ENCODE peak calls at places on chromosomes 1 and 21, in seven cellular contexts. G, B, X, W, Z, O and A are unnamed samples.

GRCh38 chr1:201877877-201878339 is 10.8 kb upstream of the SHISA4 start:
- DNase-seq in O (no peak), X (peak), Z (no peak), W (peak), B (peak), G (peak), A (peak)

GRCh38 chr1:153572569-153573015 is 6.9 kb upstream of the S100A2 start:
- DNase-seq in O (peak), X (peak), W (peak), B (peak), G (peak), Z (no peak), A (peak)

GRCh38 chr1:100354971-100355394 is 2.7 kb downstream of the CDC14A start:
- DNase-seq in Z (no peak), W (peak), B (peak), G (no peak), X (peak), O (no peak), A (peak)

GRCh38 chr1:193729429-193729828 is 543.0 kb upstream of the B3GALT2 start:
- DNase-seq in B (no peak), W (peak), O (no peak), Z (no peak), G (no peak), X (peak), A (peak)

GRCh38 chr1:31577515-31578191 is 1.3 kb downstream of the TINAGL1 start:
- DNase-seq in G (peak), Z (no peak), B (peak), X (peak), W (peak), O (peak), A (peak)

GRCh38 chr1:156691216-156691615 is 14.0 kb upstream of the NES start:
- DNase-seq in Z (no peak), G (no peak), W (no peak), O (no peak), X (no peak), B (no peak), A (no peak)

GRCh38 chr21:37430184-37430821 is 63.7 kb downstream of the DYRK1A start:
- DNase-seq in W (no peak), Z (no peak), G (no peak), B (no peak), X (no peak), O (no peak), A (no peak)

GRCh38 chr1:205056188-205056611 is 13.2 kb downstream of the CNTN2 start:
- DNase-seq in X (no peak), O (no peak), Z (no peak), B (no peak), W (no peak), G (no peak), A (no peak)

GRCh38 chr1:52191395-52191965 is 49.6 kb downstream of the ZFYVE9 start:
- DNase-seq in G (no peak), W (no peak), X (peak), Z (no peak), O (no peak), B (no peak), A (no peak)

GRCh38 chr1:36846366-36846765 is 187.9 kb downstream of the GRIK3 start:
- DNase-seq in B (no peak), O (no peak), W (no peak), Z (no peak), G (no peak), X (no peak), A (no peak)

GRCh38 chr1:9437931-9438330 is 101.3 kb upstream of the SLC25A33 start:
- DNase-seq in Z (peak), B (peak), W (no peak), G (no peak), O (peak), X (peak), A (peak)

GRCh38 chr1:83704350-83704749 is 294.6 kb downstream of the TTLL7 start:
- DNase-seq in Z (no peak), X (no peak), O (no peak), W (no peak), G (no peak), B (no peak), A (no peak)

GRCh38 chr1:8862528-8862927 is 16.0 kb downstream of the ENO1 start:
- DNase-seq in W (peak), O (no peak), B (no peak), G (no peak), Z (no peak), X (no peak), A (peak)

GRCh38 chr1:185314416-185314815 is 2.6 kb downstream of the IVNS1ABP start:
- DNase-seq in Z (no peak), G (no peak), X (no peak), B (no peak), W (peak), O (no peak), A (peak)

GRCh38 chr1:151653397-151653796 is 41.5 kb downstream of the SNX27 start:
- DNase-seq in G (peak), Z (no peak), W (no peak), X (peak), B (peak), O (no peak), A (peak)

GRCh38 chr1:243996223-243996622 is 54.9 kb upstream of the ZBTB18 start:
- DNase-seq in X (no peak), Z (no peak), B (no peak), G (no peak), W (peak), O (no peak), A (no peak)

GRCh38 chr1:6260961-6261614 is at the start of gene GPR153:
- DNase-seq in Z (peak), X (peak), B (no peak), G (no peak), W (peak), O (peak), A (peak)

GRCh38 chr1:162327144-162327790 is 49.4 kb downstream of the SPATA46 start:
- DNase-seq in B (peak), X (no peak), G (no peak), Z (no peak), O (no peak), W (no peak), A (no peak)

GRCh38 chr1:27609618-27610240 is 5.8 kb upstream of the AHDC1 start:
- DNase-seq in B (no peak), O (no peak), W (no peak), Z (no peak), X (no peak), G (no peak), A (no peak)

GRCh38 chr1:184291701-184292100 is 95.1 kb upstream of the C1orf21 start:
- DNase-seq in G (no peak), O (no peak), Z (no peak), W (no peak), X (no peak), B (no peak), A (no peak)

GRCh38 chr1:201359873-201360210 is 17.6 kb downstream of the TNNT2 start:
- DNase-seq in O (no peak), B (no peak), W (no peak), Z (peak), G (no peak), X (no peak), A (no peak)

GRCh38 chr1:205648212-205648910 is 16.6 kb upstream of the ELK4 start:
- DNase-seq in B (no peak), X (no peak), W (no peak), G (no peak), Z (no peak), O (no peak), A (peak)

GRCh38 chr1:246492611-246493245 is 14.4 kb downstream of the SMYD3 start:
- DNase-seq in Z (no peak), G (peak), O (no peak), W (peak), B (peak), X (peak), A (peak)

GRCh38 chr1:193190096-193190744 is 3.8 kb upstream of the B3GALT2 start:
- DNase-seq in G (no peak), Z (no peak), O (no peak), W (peak), B (peak), X (peak), A (peak)

GRCh38 chr1:58917436-58917835 is 133.6 kb upstream of the JUN start:
- DNase-seq in G (no peak), B (no peak), X (no peak), Z (no peak), O (no peak), W (no peak), A (no peak)

GRCh38 chr1:245652660-245653427 is 498.1 kb downstream of the KIF26B start:
- DNase-seq in Z (no peak), B (no peak), X (no peak), O (no peak), G (no peak), W (no peak), A (no peak)

GRCh38 chr1:178931843-178932551 is 61.1 kb upstream of the ANGPTL1 start:
- DNase-seq in O (peak), W (no peak), X (peak), Z (peak), B (peak), G (peak), A (peak)

GRCh38 chr1:3366181-3367051 is 88.0 kb upstream of the ARHGEF16 start:
- DNase-seq in O (no peak), X (peak), B (peak), Z (no peak), G (no peak), W (no peak), A (peak)

GRCh38 chr1:119838255-119838654 is 27.0 kb upstream of the REG4 start:
- DNase-seq in Z (no peak), O (no peak), X (no peak), W (no peak), G (no peak), B (no peak), A (peak)

GRCh38 chr1:92038695-92039346 is 9.0 kb downstream of the EPHX4 start:
- DNase-seq in Z (no peak), W (no peak), X (no peak), G (no peak), O (no peak), B (no peak), A (peak)

GRCh38 chr1:228989992-228990827 is 254.9 kb downstream of the RHOU start:
- DNase-seq in W (peak), Z (peak), B (peak), O (peak), G (peak), X (no peak), A (peak)

GRCh38 chr1:15617874-15618684 is 821 bp downstream of the DDI2 start:
- DNase-seq in Z (peak), O (no peak), X (peak), G (peak), W (peak), B (peak), A (peak)

GRCh38 chr1:147640553-147641165 is 29.7 kb downstream of the ACP6 start:
- DNase-seq in O (no peak), W (peak), B (peak), X (peak), Z (no peak), G (peak), A (peak)

GRCh38 chr1:44354268-44354839 is 703 bp downstream of the ERI3 start:
- DNase-seq in O (no peak), G (no peak), B (peak), X (peak), Z (no peak), W (peak), A (peak)

GRCh38 chr1:212229654-212230053 is 55.6 kb upstream of the PPP2R5A start:
- DNase-seq in Z (no peak), B (peak), W (no peak), O (no peak), G (no peak), X (peak), A (peak)

GRCh38 chr1:25817840-25818501 is 1.8 kb upstream of the MTFR1L start:
- DNase-seq in B (no peak), G (peak), X (no peak), O (no peak), W (no peak), Z (no peak), A (no peak)

GRCh38 chr1:152111515-152111968 is 3.7 kb downstream of the TCHH start:
- DNase-seq in B (peak), O (no peak), X (peak), G (no peak), W (peak), Z (no peak), A (peak)

GRCh38 chr21:27112186-27112585 is 145.3 kb upstream of the ADAMTS5 start:
- DNase-seq in W (no peak), X (no peak), G (no peak), Z (no peak), B (peak), O (no peak), A (no peak)

GRCh38 chr1:12196641-12197482 is 30.1 kb downstream of the TNFRSF1B start:
- DNase-seq in G (peak), X (no peak), W (no peak), B (no peak), Z (no peak), O (no peak), A (no peak)
- TF ChIP-seq CTCF in G (peak), X (no peak), W (no peak), B (no peak), Z (no peak), O (no peak), A (peak)

DNA sequence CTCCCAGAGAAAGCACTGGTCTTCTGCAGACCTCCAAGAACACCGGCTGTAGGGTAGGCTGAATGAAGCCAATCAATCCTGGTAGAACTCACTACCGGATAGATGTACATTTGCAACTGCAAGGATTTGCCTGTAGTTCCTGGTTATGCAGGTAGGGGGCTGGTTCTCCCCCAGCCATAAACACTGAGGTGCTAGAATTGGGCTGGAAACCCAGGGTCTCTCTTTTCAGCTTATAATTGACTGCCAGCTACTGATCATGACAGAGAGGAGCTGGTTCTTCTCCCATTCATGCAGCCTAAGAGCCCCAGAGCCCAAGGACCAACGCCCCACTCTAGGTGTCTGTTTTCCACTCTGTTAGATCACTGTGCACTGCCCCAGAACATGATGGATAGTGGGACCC is 21.5 kb upstream of the MTARC2 start:
- DNase-seq in X (no peak), W (no peak), G (no peak), B (no peak), Z (no peak), O (no peak), A (no peak)
- TF ChIP-seq CTCF in X (peak), W (peak), G (no peak), B (peak), Z (no peak), O (no peak), A (peak)

GRCh38 chr21:45098867-45099266 is 24.5 kb downstream of the ADARB1 start:
- DNase-seq in Z (no peak), W (peak), B (peak), O (no peak), G (no peak), X (no peak), A (peak)
- TF ChIP-seq CTCF in Z (no peak), W (peak), B (peak), O (no peak), G (peak), X (peak), A (peak)

DNA sequence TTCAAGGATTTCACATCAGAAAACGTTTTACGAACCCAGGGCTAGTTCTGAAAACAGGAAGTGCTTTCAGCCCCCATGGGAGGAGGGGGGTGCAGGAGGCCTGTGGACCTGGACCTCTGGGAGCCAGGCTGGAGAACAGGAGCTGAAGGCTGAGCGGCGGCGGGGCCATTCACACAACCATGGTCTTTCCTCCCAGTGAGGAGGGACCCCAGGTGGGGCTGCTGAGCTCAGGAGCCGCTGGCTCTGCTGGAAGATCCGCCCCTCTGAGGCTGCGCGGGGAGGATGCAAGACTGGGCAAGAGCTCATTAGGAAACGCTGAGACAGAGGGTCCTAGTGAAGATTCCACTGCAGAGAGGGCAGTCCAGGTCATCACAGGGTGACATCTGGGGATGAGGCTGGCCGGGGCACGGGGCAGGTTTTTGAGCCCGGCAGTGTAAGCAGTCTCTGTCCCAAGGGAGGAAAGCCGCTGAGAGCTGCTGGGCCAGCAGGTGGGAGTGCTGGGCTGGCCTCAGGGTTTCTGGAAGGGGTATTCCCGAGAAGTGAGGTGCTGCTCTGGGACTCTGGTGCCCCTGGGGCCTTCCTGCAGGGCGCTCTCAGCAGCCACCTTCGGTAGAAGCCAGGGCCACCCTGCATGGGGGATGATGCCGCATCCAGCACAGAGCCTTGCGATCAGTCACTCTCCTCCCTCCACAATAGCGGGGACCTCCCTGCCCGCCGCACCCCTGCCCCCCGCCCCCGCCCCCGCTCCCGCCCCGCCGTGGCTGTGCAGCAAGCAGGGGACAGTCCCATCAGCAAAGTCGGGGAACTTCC is 7.5 kb downstream of the MX2 start:
- DNase-seq in X (no peak), B (peak), Z (no peak), W (no peak), O (peak), G (peak), A (peak)
- TF ChIP-seq CTCF in X (no peak), B (peak), Z (no peak), W (no peak), O (no peak), G (no peak), A (peak)

GRCh38 chr1:217917277-217917887 is 286.2 kb downstream of the SPATA17 start:
- DNase-seq in G (no peak), Z (no peak), O (no peak), B (no peak), X (no peak), W (no peak), A (no peak)
- TF ChIP-seq CTCF in G (no peak), Z (no peak), O (no peak), B (no peak), X (no peak), W (no peak), A (no peak)

GRCh38 chr21:15014220-15014619 is 50.6 kb downstream of the NRIP1 start:
- DNase-seq in G (no peak), W (no peak), O (no peak), X (peak), B (no peak), Z (no peak), A (peak)

GRCh38 chr21:15009964-15010363 is 54.8 kb downstream of the NRIP1 start:
- DNase-seq in B (peak), Z (no peak), O (no peak), X (peak), W (no peak), G (no peak), A (peak)

GRCh38 chr21:15015622-15016471 is 49.0 kb downstream of the NRIP1 start:
- DNase-seq in Z (no peak), W (no peak), X (peak), G (no peak), B (peak), O (no peak), A (peak)

GRCh38 chr21:15010645-15011044 is 54.2 kb downstream of the NRIP1 start:
- DNase-seq in Z (no peak), B (no peak), X (peak), G (no peak), W (no peak), O (no peak), A (peak)

GRCh38 chr21:15011967-15012366 is 52.8 kb downstream of the NRIP1 start:
- DNase-seq in O (no peak), W (no peak), B (no peak), X (no peak), Z (no peak), G (no peak), A (no peak)
- TF ChIP-seq CTCF in O (no peak), W (no peak), B (no peak), X (no peak), Z (no peak), G (no peak), A (no peak)

DNA sequence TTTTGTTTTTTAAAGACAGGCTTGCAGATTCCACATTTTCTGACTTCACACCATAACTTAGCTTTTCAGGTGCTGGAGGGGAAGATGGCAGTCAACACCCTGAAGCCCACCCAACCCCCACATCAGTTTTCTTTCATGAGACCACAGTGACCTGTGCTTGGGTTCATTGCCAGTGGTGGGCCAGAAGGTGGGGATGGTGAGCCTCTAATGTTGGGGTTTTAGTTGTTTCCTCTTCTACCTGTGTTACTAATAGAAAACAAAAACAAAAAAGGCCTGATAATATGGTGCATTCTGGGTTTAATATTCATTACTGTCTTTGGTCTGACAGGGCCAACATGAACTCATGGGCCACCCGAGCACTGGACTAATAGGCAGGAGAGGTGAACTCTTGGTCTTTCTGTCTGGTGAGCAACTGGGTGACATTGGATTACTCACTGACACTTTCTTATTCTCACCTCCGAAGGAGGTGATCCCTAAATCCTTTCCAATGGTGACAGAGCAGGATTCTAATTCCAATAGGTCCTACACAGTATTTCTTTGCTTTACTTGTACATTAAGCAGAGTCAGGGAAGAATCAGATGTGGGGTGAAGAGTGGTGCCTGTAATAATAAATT is 132.8 kb downstream of the CLIC6 start:
- DNase-seq in O (no peak), Z (no peak), X (no peak), B (peak), G (no peak), W (peak), A (peak)
- TF ChIP-seq CTCF in O (no peak), Z (no peak), X (peak), B (peak), G (peak), W (peak), A (peak)

GRCh38 chr1:56411484-56412180 is 167.7 kb downstream of the PLPP3 start:
- DNase-seq in G (peak), B (peak), O (no peak), W (peak), X (peak), Z (no peak), A (no peak)

GRCh38 chr1:56406821-56407220 is 172.5 kb downstream of the PLPP3 start:
- DNase-seq in G (no peak), O (no peak), X (no peak), Z (no peak), B (no peak), W (no peak), A (no peak)

GRCh38 chr1:56411021-56411420 is 168.3 kb downstream of the PLPP3 start:
- DNase-seq in O (no peak), W (no peak), Z (no peak), X (no peak), G (no peak), B (no peak), A (no peak)

GRCh38 chr1:56410405-56410804 is 169.0 kb downstream of the PLPP3 start:
- DNase-seq in W (no peak), O (no peak), X (no peak), B (no peak), Z (no peak), G (no peak), A (no peak)

GRCh38 chr1:56409112-56409691 is 170.2 kb downstream of the PLPP3 start:
- DNase-seq in O (no peak), W (no peak), X (no peak), B (no peak), Z (no peak), G (no peak), A (no peak)
- TF ChIP-seq CTCF in O (no peak), W (no peak), X (no peak), B (peak), Z (no peak), G (no peak), A (peak)